ENCODE peak calls at places on chromosomes 1 and 21, in four cellular contexts. V is colonic mucosa, D is fibroblast of lung, O is heart left ventricle. L is an unnamed sample.

GRCh38 chr1:184296466-184297243 is 90.2 kb upstream of the C1orf21 start:
- DNase-seq in O (peak), V (peak), D (peak), L (no peak)

GRCh38 chr1:107076846-107077245 is 20.4 kb downstream of the PRMT6 start:
- DNase-seq in O (no peak), D (peak), V (no peak), L (peak)

GRCh38 chr1:201164645-201165044 is 10.4 kb upstream of the TMEM9 start:
- DNase-seq in D (peak), V (no peak), O (no peak), L (no peak)

GRCh38 chr1:172003766-172004530 is 162.7 kb downstream of the DNM3 start:
- DNase-seq in V (no peak), D (peak), O (no peak), L (no peak)

GRCh38 chr21:45997495-45998275 is 16.1 kb downstream of the COL6A1 start:
- DNase-seq in V (peak), O (peak), D (no peak), L (no peak)

GRCh38 chr21:38878394-38879179 is 72.9 kb downstream of the ETS2 start:
- DNase-seq in D (no peak), O (no peak), V (no peak), L (no peak)

GRCh38 chr1:101474039-101474665 is 237.3 kb downstream of the S1PR1 start:
- DNase-seq in O (no peak), V (no peak), D (no peak), L (no peak)

GRCh38 chr1:81702903-81703302 is 97.8 kb upstream of the ADGRL2 start:
- DNase-seq in D (peak), O (no peak), V (no peak), L (peak)

GRCh38 chr1:227362039-227362438 is 43.7 kb upstream of the CDC42BPA start:
- DNase-seq in O (no peak), D (peak), V (no peak), L (no peak)

GRCh38 chr1:15965228-15965767 is 10.6 kb downstream of the ZBTB17 start:
- DNase-seq in D (peak), V (no peak), O (no peak), L (no peak)

GRCh38 chr21:37461494-37461893 is 94.9 kb downstream of the DYRK1A start:
- DNase-seq in D (no peak), V (no peak), O (no peak), L (no peak)

GRCh38 chr1:214523124-214523824 is 28.1 kb downstream of the PTPN14 start:
- DNase-seq in O (no peak), V (no peak), D (no peak), L (no peak)

GRCh38 chr1:30719406-30720270 is 3.7 kb downstream of the MATN1 start:
- DNase-seq in V (no peak), D (peak), O (peak), L (no peak)
- TF ChIP-seq CTCF in V (no peak), D (no peak), O (no peak), L (no peak)

DNA sequence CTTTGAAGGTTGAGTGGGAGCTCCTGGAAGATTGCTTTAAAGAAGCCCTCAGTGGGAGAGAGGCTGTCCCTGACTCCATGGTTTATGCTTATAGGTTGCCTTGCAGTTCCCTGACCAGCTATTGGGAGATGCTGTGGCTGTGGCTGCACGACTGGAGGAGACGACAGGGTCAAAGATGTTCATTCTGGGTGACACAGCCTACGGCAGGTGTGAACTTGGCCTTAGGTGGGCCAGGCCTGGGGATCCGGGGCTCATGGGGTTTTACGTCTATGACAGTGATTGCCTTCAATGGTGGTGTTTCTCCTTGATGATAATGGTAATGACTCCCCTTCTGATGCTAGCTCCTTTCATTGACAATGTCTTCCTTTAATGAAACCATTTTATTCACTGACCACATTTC is 692 bp downstream of the DPH2 start:
- DNase-seq in V (no peak), D (no peak), O (no peak), L (no peak)
- H3K27ac ChIP-seq in V (no peak), D (peak), O (peak), L (no peak)

DNA sequence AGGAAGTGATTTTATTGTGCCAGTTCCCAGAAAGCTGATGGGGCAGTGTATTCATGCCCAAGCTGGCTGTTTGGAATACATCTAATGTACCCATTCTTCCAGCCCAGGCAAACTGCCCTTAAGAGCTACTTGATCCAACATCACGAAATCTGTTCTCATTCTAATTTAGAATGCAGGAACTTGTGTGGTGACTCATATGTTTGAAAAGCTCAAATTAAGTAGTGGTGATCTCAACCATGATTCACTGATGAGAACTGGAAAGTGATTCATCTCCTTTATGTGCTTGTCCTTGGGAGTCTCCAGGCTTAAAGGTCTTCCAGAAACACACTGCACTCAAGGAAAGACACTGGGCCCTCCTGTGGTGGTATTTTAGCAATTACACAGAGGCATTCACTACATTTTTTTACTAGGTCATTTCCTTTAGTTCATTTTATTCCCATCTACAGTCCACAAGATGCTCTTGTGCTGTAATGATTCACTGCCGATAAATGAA is 65.4 kb downstream of the RPE65 start:
- DNase-seq in O (no peak), D (peak), V (no peak), L (peak)
- TF ChIP-seq CTCF in O (peak), D (peak), V (no peak), L (peak)

DNA sequence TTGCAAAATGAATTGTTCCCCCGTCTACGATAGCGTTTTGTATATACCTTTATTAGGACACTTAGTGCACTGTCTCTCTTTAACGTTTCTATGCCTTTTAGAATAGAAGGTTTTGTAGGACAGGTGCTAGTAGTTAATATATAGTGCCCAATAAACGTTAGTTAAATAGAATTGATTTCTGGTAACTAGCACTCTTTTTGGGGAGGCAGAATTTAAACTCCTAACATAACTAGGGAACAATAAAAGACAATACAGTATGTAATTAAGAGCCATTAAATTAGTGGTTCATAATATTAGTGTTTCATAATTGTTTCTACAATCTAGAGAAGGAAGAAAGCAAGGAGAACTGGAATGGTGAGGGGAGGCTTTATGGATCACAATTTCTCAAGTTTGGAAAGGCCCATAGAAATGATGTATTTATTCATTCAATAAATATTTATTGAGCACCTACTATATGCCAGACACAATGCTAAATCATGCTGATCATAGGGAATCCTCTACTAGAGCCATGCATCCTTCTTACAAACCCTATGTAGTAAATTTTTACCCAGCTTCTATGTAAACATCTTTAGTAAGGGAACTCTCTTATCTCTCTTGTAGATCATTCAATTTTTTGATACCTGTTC is 742 bp downstream of the POLR3GL start:
- DNase-seq in V (no peak), O (no peak), D (no peak), L (no peak)
- H3K27ac ChIP-seq in V (peak), O (peak), D (no peak), L (peak)

L was measured in foreskin keratinocyte.